ENCODE peak calls at places on chromosome 9, in ten cellular contexts. I is cardiac muscle cell, V is adipocyte, M is OCI-LY7, K is PC-3, S is left ventricle myocardium inferior, U is suprapubic skin, F is IMR-90, G is tibial nerve, C is A549. L is an unnamed sample. For H3K4me1, the result is how much of the 10 kb centered on the place peaks cover.

GRCh38 chr9:109409998-109410397 is 88.1 kb downstream of the PTPN3 start:
- DNase-seq in M (no peak), I (peak), C (peak), U (no peak), S (no peak), V (no peak), F (no peak), G (no peak), K (no peak), L (no peak)

GRCh38 chr9:2029666-2030170 is 14.6 kb downstream of the SMARCA2 start:
- DNase-seq in I (no peak), C (no peak), G (no peak), F (no peak), U (no peak), S (no peak), K (no peak), V (no peak), M (no peak), L (no peak)

GRCh38 chr9:35552837-35553236 is 52.2 kb upstream of the TESK1 start:
- DNase-seq in V (peak), C (no peak), I (no peak), F (peak), U (no peak), K (peak), G (no peak), S (no peak), M (no peak), L (no peak)

GRCh38 chr9:122164286-122164685 is 4.6 kb downstream of the MORN5 start:
- DNase-seq in K (no peak), U (no peak), S (no peak), M (no peak), F (no peak), V (no peak), I (no peak), C (no peak), G (no peak), L (no peak)

GRCh38 chr9:615756-616155 is 225.7 kb upstream of the DMRT1 start:
- DNase-seq in K (no peak), V (no peak), I (no peak), S (no peak), U (no peak), F (no peak), M (no peak), G (no peak), C (no peak), L (no peak)

GRCh38 chr9:34145165-34145564 is 18.7 kb upstream of the DCAF12 start:
- DNase-seq in S (no peak), C (peak), V (no peak), G (no peak), K (no peak), F (peak), U (no peak), I (no peak), M (no peak), L (no peak)

GRCh38 chr9:120914953-120915352 is 11.6 kb downstream of the TRAF1 start:
- DNase-seq in U (no peak), S (no peak), F (peak), M (no peak), V (no peak), I (no peak), G (no peak), C (no peak), K (peak), L (peak)

GRCh38 chr9:138022756-138023393 is 145.3 kb downstream of the CACNA1B start:
- DNase-seq in G (no peak), M (no peak), K (no peak), U (peak), V (no peak), S (no peak), F (no peak), I (no peak), C (no peak), L (no peak)

GRCh38 chr9:99851028-99851822 is 29.5 kb downstream of the NR4A3 start:
- DNase-seq in K (no peak), U (no peak), S (no peak), F (no peak), C (no peak), G (no peak), I (no peak), V (no peak), M (peak), L (no peak)

GRCh38 chr9:127311239-127311741 is 46.7 kb downstream of the GARNL3 start:
- DNase-seq in U (no peak), K (peak), V (peak), S (no peak), M (peak), G (peak), F (peak), C (peak), I (peak), L (no peak)

GRCh38 chr9:694499-695154 is 146.9 kb upstream of the DMRT1 start:
- DNase-seq in S (peak), I (no peak), U (no peak), K (peak), G (no peak), V (peak), F (peak), C (peak), M (no peak), L (no peak)

GRCh38 chr9:20805766-20806165 is 121.7 kb downstream of the FOCAD start:
- DNase-seq in S (no peak), I (no peak), U (no peak), G (no peak), F (no peak), V (no peak), C (no peak), M (no peak), K (no peak), L (no peak)

GRCh38 chr9:77816641-77817341 is 168.7 kb upstream of the GNA14 start:
- DNase-seq in V (no peak), S (no peak), I (no peak), F (peak), K (no peak), G (no peak), C (no peak), U (no peak), M (no peak), L (no peak)

GRCh38 chr9:88583901-88584596 is 49.1 kb downstream of the NXNL2 start:
- DNase-seq in U (no peak), G (no peak), V (peak), F (peak), I (no peak), M (peak), S (no peak), K (peak), C (no peak), L (no peak)

GRCh38 chr9:83569326-83569725 is 31.1 kb upstream of the FRMD3 start:
- DNase-seq in S (no peak), F (no peak), M (no peak), K (no peak), V (no peak), I (no peak), C (no peak), U (no peak), G (no peak), L (no peak)

GRCh38 chr9:115649991-115650472 is 503.6 kb upstream of the PAPPA start:
- DNase-seq in K (no peak), F (peak), M (no peak), V (no peak), U (peak), S (peak), G (peak), I (no peak), C (no peak), L (peak)

GRCh38 chr9:116134981-116135380 is 18.6 kb upstream of the PAPPA start:
- DNase-seq in K (no peak), M (no peak), C (no peak), V (no peak), G (no peak), I (no peak), F (no peak), S (no peak), U (no peak), L (no peak)

GRCh38 chr9:534886-535285 is 306.6 kb upstream of the DMRT1 start:
- DNase-seq in M (no peak), G (no peak), K (peak), I (no peak), F (no peak), S (peak), V (no peak), C (no peak), U (no peak), L (peak)

GRCh38 chr9:72203205-72203803 is 54.1 kb downstream of the GDA start:
- DNase-seq in G (no peak), C (peak), I (peak), K (peak), S (no peak), M (peak), F (peak), U (no peak), V (peak), L (no peak)

GRCh38 chr9:31790720-31791119 is 593.7 kb upstream of the ACO1 start:
- DNase-seq in S (no peak), K (peak), U (no peak), G (no peak), V (no peak), M (no peak), F (no peak), C (no peak), I (no peak), L (no peak)

GRCh38 chr9:35044071-35044470 is 28.4 kb downstream of the VCP start:
- DNase-seq in C (no peak), M (no peak), V (no peak), G (no peak), F (no peak), U (no peak), I (no peak), S (no peak), K (no peak), L (no peak)

GRCh38 chr9:4837768-4838546 is 45.2 kb downstream of the RCL1 start:
- DNase-seq in M (no peak), G (no peak), F (peak), V (peak), C (no peak), I (no peak), K (peak), S (no peak), U (no peak), L (no peak)

GRCh38 chr9:13445123-13445522 is 165.6 kb upstream of the MPDZ start:
- DNase-seq in G (no peak), K (no peak), F (no peak), M (no peak), I (no peak), S (no peak), C (no peak), V (peak), U (no peak), L (no peak)

GRCh38 chr9:86783884-86784283 is 163.4 kb downstream of the GAS1 start:
- DNase-seq in K (no peak), M (no peak), G (no peak), I (no peak), S (no peak), V (peak), F (peak), C (no peak), U (no peak), L (no peak)

GRCh38 chr9:75001719-75002421 is 26.2 kb downstream of the CARNMT1 start:
- DNase-seq in G (no peak), S (no peak), U (no peak), C (peak), K (peak), V (peak), F (peak), I (peak), M (peak), L (no peak)

GRCh38 chr9:31347082-31347617 is 1037.3 kb upstream of the ACO1 start:
- DNase-seq in G (no peak), F (no peak), M (peak), I (no peak), C (no peak), V (peak), U (no peak), K (no peak), S (no peak), L (no peak)

GRCh38 chr9:109264865-109265532 is 55.9 kb downstream of the EPB41L4B start:
- DNase-seq in I (no peak), C (no peak), M (no peak), S (peak), V (peak), U (no peak), K (peak), F (no peak), G (no peak), L (peak)

GRCh38 chr9:6049798-6050197 is 34.4 kb upstream of the RANBP6 start:
- DNase-seq in I (no peak), S (no peak), M (peak), C (peak), F (no peak), K (peak), U (no peak), G (no peak), V (no peak), L (no peak)

GRCh38 chr9:93263334-93264229 is 79.6 kb downstream of the WNK2 start:
- DNase-seq in M (peak), C (no peak), S (no peak), G (no peak), U (peak), K (no peak), F (no peak), V (no peak), I (no peak), L (no peak)

GRCh38 chr9:35490155-35490909 is 421 bp downstream of the RUSC2 start:
- DNase-seq in F (no peak), I (peak), M (no peak), K (no peak), S (peak), U (peak), C (no peak), V (no peak), G (no peak), L (peak)

GRCh38 chr9:2657427-2657826 is 35.8 kb downstream of the VLDLR start:
- DNase-seq in U (no peak), C (no peak), I (no peak), S (no peak), M (peak), G (no peak), K (no peak), F (no peak), V (no peak), L (peak)

GRCh38 chr9:93642961-93643360 is 66.6 kb downstream of the PHF2 start:
- DNase-seq in G (no peak), F (peak), S (no peak), I (no peak), M (no peak), K (peak), U (no peak), V (peak), C (no peak), L (no peak)

GRCh38 chr9:133071484-133072150 is 9.8 kb downstream of the CEL start:
- DNase-seq in C (no peak), K (no peak), V (no peak), G (no peak), F (no peak), U (peak), I (no peak), S (no peak), M (no peak), L (no peak)

GRCh38 chr9:82488702-82489578 is 500.4 kb downstream of the SPATA31D1 start:
- DNase-seq in F (peak), V (peak), I (no peak), U (no peak), S (no peak), M (no peak), G (no peak), C (no peak), K (peak), L (no peak)

DNA sequence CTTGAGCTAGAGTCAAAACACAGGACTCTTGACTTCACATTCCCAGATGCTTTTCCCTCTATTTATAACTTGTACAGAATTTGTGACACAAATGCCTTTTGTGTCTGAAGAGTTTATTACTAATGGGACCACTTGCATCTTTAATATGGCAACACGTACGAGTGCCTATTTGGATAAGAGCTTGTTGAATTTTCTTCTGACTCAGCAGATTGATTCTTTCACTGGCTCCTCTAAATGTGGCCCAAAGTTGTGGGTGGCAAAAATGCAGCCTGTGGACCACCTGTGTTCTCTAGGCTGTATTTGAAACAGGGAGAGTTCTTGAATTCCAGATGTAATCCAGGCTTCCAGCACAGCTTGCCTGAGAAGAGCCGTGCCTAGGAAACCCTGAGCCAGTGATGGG is 34.1 kb upstream of the ERCC6L2 start:
- DNase-seq in S (no peak), K (no peak), F (no peak), I (no peak), G (no peak), M (no peak), V (no peak), C (no peak), U (no peak), L (no peak)
- H3K4me3 ChIP-seq in S (no peak), K (no peak), F (no peak), I (no peak), G (no peak), M (no peak), V (no peak), C (no peak), U (no peak), L (no peak)

DNA sequence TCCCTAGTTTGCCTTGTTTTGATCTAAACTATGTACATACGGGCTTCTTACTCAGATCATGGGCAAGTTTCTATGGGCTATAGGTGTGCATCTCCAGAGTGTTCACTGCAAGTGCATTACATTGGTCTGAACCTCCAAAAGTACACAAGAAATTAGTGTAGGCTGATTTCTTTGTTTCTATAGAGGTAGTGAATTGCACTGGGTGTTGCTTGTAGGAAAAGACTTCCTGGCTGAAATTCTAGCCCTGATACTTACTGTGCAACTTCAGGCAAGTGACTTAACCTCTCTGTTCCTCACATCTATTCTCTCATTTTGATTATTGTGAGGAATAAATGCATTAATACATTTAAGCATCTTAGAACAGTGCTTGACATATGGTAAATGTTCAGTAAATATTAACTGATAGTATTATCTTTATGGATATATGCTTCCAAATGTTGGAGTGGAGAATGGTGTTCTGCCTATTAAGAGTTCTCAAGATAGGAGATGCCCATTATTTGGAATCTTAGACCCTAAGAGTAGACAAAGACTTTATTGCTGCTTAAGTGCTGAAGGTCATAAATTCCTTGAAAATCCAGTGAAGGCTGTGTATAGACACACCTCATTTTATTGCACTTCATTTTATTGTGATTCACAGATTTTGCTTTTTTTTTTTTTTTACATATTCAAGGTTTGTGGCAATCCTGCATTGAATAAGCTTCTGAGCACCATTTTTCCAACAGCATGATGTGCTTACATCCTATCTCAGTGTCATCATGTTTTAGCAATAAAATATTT is 38.4 kb upstream of the TLR4 start:
- DNase-seq in M (no peak), S (no peak), C (no peak), G (no peak), K (no peak), I (no peak), U (no peak), F (no peak), V (no peak), L (no peak)
- H3K4me1 ChIP-seq in M (under half), S (under half), C (under half), G (under half), K (under half), I (under half), U (under half), F (under half), V (under half), L (under half)

DNA sequence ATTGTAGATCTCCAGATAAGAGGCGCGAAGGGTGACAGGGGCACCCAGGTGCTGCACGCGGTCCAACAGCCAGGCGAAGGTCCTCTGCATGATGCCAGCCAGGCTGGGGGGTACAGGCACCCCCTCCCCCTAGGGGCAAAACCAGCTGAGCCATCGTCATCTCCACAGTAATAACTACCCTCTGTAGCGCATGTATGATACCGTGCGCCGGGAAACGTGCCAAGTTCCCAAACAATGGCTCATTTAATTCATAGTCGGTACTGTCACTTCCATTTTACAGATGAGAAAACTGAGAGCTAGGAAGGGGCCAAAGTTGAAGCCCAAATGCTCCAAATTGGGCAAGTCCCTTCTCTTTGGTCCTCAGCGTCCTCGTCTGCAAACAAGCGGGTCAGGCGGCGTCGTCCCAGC is 1.5 kb downstream of the KIF12 start:
- DNase-seq in F (no peak), U (peak), C (no peak), K (peak), I (no peak), M (no peak), V (no peak), S (no peak), G (no peak), L (no peak)
- H3K4me3 ChIP-seq in F (no peak), U (peak), C (peak), K (peak), I (peak), M (no peak), V (no peak), S (peak), G (peak), L (peak)

GRCh38 chr9:37339945-37340344 is 82.6 kb upstream of the GRHPR start:
- DNase-seq in V (no peak), C (no peak), G (no peak), F (no peak), M (no peak), K (no peak), S (no peak), I (no peak), U (no peak), L (no peak)
- H3K4me1 ChIP-seq in V (under half), C (under half), G (under half), F (under half), M (half or more), K (under half), S (under half), I (under half), U (under half), L (under half)

DNA sequence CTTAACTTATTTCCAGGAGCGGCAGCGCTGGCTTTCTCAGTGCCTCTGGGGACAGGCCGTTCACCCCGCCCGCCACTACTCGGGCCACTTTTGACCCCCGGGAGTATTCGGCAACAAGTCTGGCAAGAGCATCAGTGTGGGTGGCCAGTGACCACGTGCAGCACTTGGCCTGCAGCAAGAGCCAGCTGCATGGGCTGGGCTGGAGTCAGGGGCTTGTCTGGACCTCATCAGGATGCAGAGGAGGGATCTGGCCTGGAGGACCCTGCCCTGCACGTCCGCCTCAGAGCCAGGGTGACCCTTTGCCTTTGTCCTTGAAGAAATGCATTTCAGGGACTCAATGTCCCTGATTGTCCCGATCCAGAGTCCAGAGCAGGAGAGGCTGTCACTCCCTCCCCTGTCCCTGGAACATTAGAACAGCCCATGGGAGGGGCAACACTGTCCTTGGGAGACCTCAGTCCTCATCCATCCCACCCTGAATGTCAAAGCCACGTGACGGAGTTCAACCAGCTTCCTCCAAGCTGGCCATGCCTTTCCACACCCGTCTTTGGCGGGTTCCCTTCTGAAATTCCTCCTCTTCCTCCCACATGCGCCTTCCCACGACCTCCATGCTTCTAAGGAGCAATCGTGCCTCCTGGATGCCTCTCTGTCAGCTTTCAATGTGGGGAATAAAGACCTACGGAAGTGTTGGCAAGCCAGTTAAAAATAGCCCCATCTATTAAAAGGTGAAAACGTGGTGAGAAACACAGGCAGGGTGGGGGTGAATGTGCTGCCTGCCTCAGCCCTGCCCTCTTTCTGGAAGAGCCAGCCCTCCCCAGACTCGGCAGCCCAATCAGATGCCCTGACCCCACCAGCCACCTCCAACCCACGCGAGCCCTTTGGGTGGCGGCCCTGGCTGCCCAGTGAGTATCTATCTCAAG is 99.0 kb downstream of the OLFM1 start:
- DNase-seq in S (peak), F (no peak), V (no peak), G (peak), I (peak), M (no peak), C (no peak), U (no peak), K (no peak), L (peak)
- H3K4me3 ChIP-seq in S (no peak), F (no peak), V (no peak), G (no peak), I (no peak), M (no peak), C (no peak), U (no peak), K (no peak), L (no peak)

GRCh38 chr9:136762915-136763648 is 1.2 kb downstream of the LCN15 start:
- DNase-seq in I (peak), M (peak), U (peak), S (peak), C (peak), G (no peak), F (no peak), K (peak), V (peak), L (peak)
- H3K4me1 ChIP-seq in I (under half), M (under half), U (under half), S (under half), C (under half), G (under half), F (under half), K (under half), V (under half), L (under half)